ENCODE peak calls at places on chromosomes 12 and 14, in seven cellular contexts. W is kidney, P is left ventricle myocardium inferior, U is thoracic aorta, O is IMR-90, I is psoas muscle, D is endodermal cell. A is an unnamed sample.

GRCh38 chr12:108832730-108833354 is 24.5 kb downstream of the SSH1 start:
- DNase-seq in P (peak), U (no peak), D (no peak), I (no peak), W (no peak), O (peak), A (no peak)

GRCh38 chr12:132069336-132069985 is 74.7 kb downstream of the DDX51 start:
- DNase-seq in U (no peak), I (no peak), W (no peak), P (no peak), O (no peak), D (no peak), A (no peak)

GRCh38 chr12:50625029-50625875 is 120.5 kb downstream of the DIP2B start:
- DNase-seq in D (no peak), W (no peak), O (no peak), U (no peak), I (no peak), P (no peak), A (no peak)

GRCh38 chr12:104494816-104495158 is 38.0 kb downstream of the CHST11 start:
- DNase-seq in P (no peak), U (no peak), W (no peak), O (no peak), D (no peak), I (no peak), A (no peak)

GRCh38 chr14:92670177-92670576 is 78.2 kb downstream of the LGMN start:
- DNase-seq in W (no peak), D (no peak), I (peak), O (peak), U (no peak), P (no peak), A (no peak)

GRCh38 chr12:124898200-124898950 is 16.1 kb downstream of the UBC start:
- DNase-seq in W (no peak), U (no peak), D (peak), O (no peak), I (no peak), P (no peak), A (no peak)

GRCh38 chr12:50788562-50788961 is 24.7 kb downstream of the ATF1 start:
- DNase-seq in I (no peak), D (no peak), U (no peak), W (no peak), O (peak), P (no peak), A (no peak)

GRCh38 chr12:89040146-89040964 is 311.9 kb downstream of the DUSP6 start:
- DNase-seq in P (no peak), U (no peak), W (peak), I (no peak), D (peak), O (peak), A (no peak)

GRCh38 chr12:22396253-22396652 is 61.7 kb upstream of the ST8SIA1 start:
- DNase-seq in I (no peak), P (no peak), O (no peak), U (no peak), W (no peak), D (no peak), A (no peak)

GRCh38 chr12:63822352-63822751 is 22.1 kb upstream of the SRGAP1 start:
- DNase-seq in I (no peak), W (no peak), O (peak), P (no peak), D (no peak), U (no peak), A (no peak)

GRCh38 chr14:68340262-68340661 is 452.6 kb downstream of the ZFP36L1 start:
- DNase-seq in U (no peak), I (no peak), P (no peak), O (no peak), W (no peak), D (peak), A (no peak)
- H3K4me3 ChIP-seq in U (no peak), I (no peak), P (no peak), O (no peak), W (no peak), D (no peak), A (no peak)

DNA sequence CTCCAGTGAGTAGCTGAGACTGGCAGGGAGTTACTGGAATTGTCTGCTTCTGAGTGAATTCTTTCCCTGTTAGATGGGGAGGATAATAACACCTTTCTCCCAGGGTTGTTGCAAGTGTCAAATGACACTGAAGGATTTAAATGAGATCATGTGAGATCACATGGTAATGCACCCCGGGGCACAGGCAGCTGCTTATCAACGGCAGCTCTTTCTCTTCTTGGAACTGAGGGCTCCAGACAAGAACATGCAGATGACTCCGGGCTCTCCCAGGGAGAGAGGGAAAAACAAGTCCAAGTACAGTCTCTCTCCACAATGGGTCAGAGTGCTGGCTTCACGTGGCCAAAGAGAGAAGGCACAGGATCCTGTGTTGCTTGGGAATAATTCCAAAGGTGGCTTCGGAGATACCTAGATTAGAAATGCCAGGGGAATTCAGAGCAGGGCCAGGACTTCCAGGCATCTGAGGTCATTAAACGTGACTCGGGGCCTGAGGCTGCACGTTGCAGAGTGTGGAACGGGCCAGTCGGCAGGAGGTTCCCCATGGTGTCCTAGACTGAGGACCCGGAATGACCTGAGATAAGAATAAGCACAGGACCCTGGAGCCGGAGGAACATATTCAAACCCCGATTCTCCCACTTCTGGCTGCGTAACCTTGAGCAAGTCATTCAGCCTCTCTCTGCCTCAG is 109.2 kb downstream of the PRMT8 start:
- DNase-seq in I (no peak), U (no peak), O (no peak), D (peak), P (no peak), W (no peak), A (no peak)
- H3K27ac ChIP-seq in I (no peak), U (no peak), O (no peak), D (no peak), P (peak), W (no peak), A (no peak)

GRCh38 chr14:69667938-69668336 is 56.5 kb downstream of the SUSD6 start:
- DNase-seq in O (no peak), D (no peak), P (no peak), I (no peak), U (no peak), W (no peak), A (no peak)
- H3K4me3 ChIP-seq in O (no peak), D (no peak), P (no peak), I (no peak), U (no peak), W (no peak), A (no peak)

GRCh38 chr12:3713483-3713882 is 39.4 kb downstream of the CRACR2A start:
- DNase-seq in P (no peak), W (no peak), I (no peak), U (no peak), O (no peak), D (peak), A (no peak)

GRCh38 chr12:3715999-3716398 is 36.9 kb downstream of the CRACR2A start:
- DNase-seq in O (no peak), W (no peak), P (no peak), D (no peak), U (no peak), I (no peak), A (no peak)

GRCh38 chr12:3717283-3717974 is 35.5 kb downstream of the CRACR2A start:
- DNase-seq in D (no peak), W (no peak), I (no peak), U (no peak), P (no peak), O (no peak), A (no peak)

GRCh38 chr12:3718100-3718499 is 34.8 kb downstream of the CRACR2A start:
- DNase-seq in P (no peak), O (no peak), I (no peak), U (no peak), D (no peak), W (no peak), A (no peak)

GRCh38 chr12:3712209-3712992 is 40.5 kb downstream of the CRACR2A start:
- DNase-seq in P (no peak), U (no peak), W (no peak), D (no peak), I (no peak), O (no peak), A (no peak)
- H3K27ac ChIP-seq in P (no peak), U (no peak), W (no peak), D (no peak), I (no peak), O (no peak), A (no peak)

GRCh38 chr14:34982421-34983147 is at the start of gene SRP54:
- DNase-seq in P (peak), U (peak), W (peak), O (peak), I (peak), D (peak), A (peak)

GRCh38 chr14:34978444-34978843 is 4.3 kb upstream of the SRP54 start:
- DNase-seq in D (no peak), O (no peak), W (no peak), U (no peak), I (no peak), P (no peak), A (no peak)

GRCh38 chr14:34983148-34983760 is 462 bp downstream of the SRP54 start:
- DNase-seq in I (no peak), O (no peak), D (no peak), P (no peak), W (no peak), U (no peak), A (no peak)

GRCh38 chr14:34981743-34982420 is 910 bp upstream of the SRP54 start:
- DNase-seq in P (no peak), U (no peak), O (peak), I (no peak), D (peak), W (no peak), A (no peak)

GRCh38 chr14:34980337-34980900 is 2.4 kb upstream of the SRP54 start:
- DNase-seq in O (no peak), W (no peak), U (no peak), D (no peak), P (no peak), I (no peak), A (no peak)
- H3K4me3 ChIP-seq in O (peak), W (peak), U (peak), D (peak), P (peak), I (peak), A (peak)

GRCh38 chr12:62817556-62818271 is 117.2 kb downstream of the PPM1H start:
- DNase-seq in I (no peak), P (no peak), D (peak), U (no peak), W (no peak), O (peak), A (no peak)
- H3K27ac ChIP-seq in I (no peak), P (peak), D (peak), U (no peak), W (no peak), O (no peak), A (no peak)

GRCh38 chr12:130281157-130281799 is 56.4 kb upstream of the PIWIL1 start:
- DNase-seq in I (peak), W (no peak), P (no peak), D (peak), O (no peak), U (no peak), A (no peak)
- H3K4me3 ChIP-seq in I (peak), W (no peak), P (peak), D (no peak), O (no peak), U (peak), A (no peak)

A was measured in coronary artery.